ENCODE peak calls at places on chromosomes 16 and 17, in five cellular contexts. R is neural progenitor cell, Z is lower lobe of right lung, M is ovary, Q is psoas muscle. O is an unnamed sample. For H3K9me3, the result is how much of the 10 kb centered on the place peaks cover.

GRCh38 chr16:58478427-58478826 is 21.5 kb upstream of the NDRG4 start:
- DNase-seq in R (no peak), Z (no peak), M (no peak), Q (no peak), O (no peak)

GRCh38 chr16:67230809-67231660 is 4.1 kb downstream of the TMEM208 start:
- DNase-seq in R (no peak), Z (no peak), M (no peak), Q (no peak), O (no peak)

GRCh38 chr17:16040710-16041251 is 41.2 kb downstream of the TTC19 start:
- DNase-seq in R (no peak), Z (no peak), M (peak), Q (no peak), O (no peak)

GRCh38 chr17:76136276-76137025 is 4.6 kb downstream of the FOXJ1 start:
- DNase-seq in R (peak), Z (no peak), M (no peak), Q (no peak), O (no peak)

GRCh38 chr17:67456103-67456502 is 79.0 kb downstream of the PITPNC1 start:
- DNase-seq in R (no peak), Z (no peak), M (no peak), Q (no peak), O (no peak)

GRCh38 chr17:64385187-64386083 is 5.2 kb downstream of the PECAM1 start:
- DNase-seq in R (no peak), Z (no peak), M (peak), Q (peak), O (no peak)

GRCh38 chr16:57383276-57384247 is 11.3 kb downstream of the CX3CL1 start:
- DNase-seq in R (no peak), Z (no peak), M (no peak), Q (peak), O (peak)

GRCh38 chr17:22669721-22670120 is 977.4 kb downstream of the KCNJ18 start:
- DNase-seq in R (no peak), Z (no peak), M (no peak), Q (no peak), O (no peak)

GRCh38 chr17:48111937-48112241 is 4.3 kb downstream of the SNX11 start:
- DNase-seq in R (no peak), Z (no peak), M (no peak), Q (no peak), O (no peak)

GRCh38 chr16:73813523-73813922 is 483.1 kb upstream of the PSMD7 start:
- DNase-seq in R (no peak), Z (no peak), M (no peak), Q (no peak), O (no peak)

GRCh38 chr16:71917900-71918299 is 22.6 kb downstream of the IST1 start:
- DNase-seq in R (no peak), Z (no peak), M (no peak), Q (no peak), O (no peak)

GRCh38 chr16:68351463-68351862 is 40.6 kb downstream of the PRMT7 start:
- DNase-seq in R (no peak), Z (peak), M (peak), Q (no peak), O (no peak)

GRCh38 chr16:69520800-69521602 is 44.8 kb upstream of the NFAT5 start:
- DNase-seq in R (no peak), Z (no peak), M (no peak), Q (no peak), O (no peak)

GRCh38 chr16:56336071-56336688 is 89.2 kb downstream of the AMFR start:
- DNase-seq in R (no peak), Z (no peak), M (no peak), Q (peak), O (no peak)

GRCh38 chr16:64712027-64712426 is 409.8 kb downstream of the CDH11 start:
- DNase-seq in R (no peak), Z (no peak), M (no peak), Q (no peak), O (no peak)

GRCh38 chr16:14151256-14152030 is 80.3 kb downstream of the MRTFB start:
- DNase-seq in R (no peak), Z (no peak), M (no peak), Q (no peak), O (no peak)

GRCh38 chr16:81616321-81617020 is 162.6 kb upstream of the PLCG2 start:
- DNase-seq in R (peak), Z (peak), M (peak), Q (peak), O (no peak)

GRCh38 chr17:45793999-45794540 is 9.9 kb downstream of the CRHR1 start:
- DNase-seq in R (no peak), Z (no peak), M (no peak), Q (no peak), O (no peak)

GRCh38 chr16:69329369-69330285 is 761 bp downstream of the PDF start:
- DNase-seq in R (peak), Z (no peak), M (peak), Q (no peak), O (peak)

GRCh38 chr17:79968116-79968515 is 67.6 kb downstream of the TBC1D16 start:
- DNase-seq in R (peak), Z (peak), M (peak), Q (peak), O (no peak)

GRCh38 chr16:84598391-84598750 is 19.5 kb downstream of the COTL1 start:
- DNase-seq in R (peak), Z (peak), M (no peak), Q (no peak), O (no peak)

GRCh38 chr16:30004811-30005242 is 6.0 kb downstream of the DOC2A start:
- DNase-seq in R (no peak), Z (no peak), M (no peak), Q (no peak), O (no peak)

GRCh38 chr17:27449541-27449940 is 6.7 kb upstream of the KSR1 start:
- DNase-seq in R (no peak), Z (no peak), M (no peak), Q (no peak), O (no peak)

GRCh38 chr16:10547708-10548107 is 32.7 kb downstream of the EMP2 start:
- DNase-seq in R (no peak), Z (no peak), M (no peak), Q (no peak), O (no peak)

GRCh38 chr16:4373909-4374742 is 2.5 kb downstream of the VASN start:
- DNase-seq in R (peak), Z (peak), M (peak), Q (peak), O (peak)

GRCh38 chr17:39737761-39738567 is at the start of gene GRB7:
- DNase-seq in R (peak), Z (peak), M (no peak), Q (no peak), O (peak)

GRCh38 chr16:50201784-50202183 is 48.7 kb downstream of the TENT4B start:
- DNase-seq in R (no peak), Z (no peak), M (no peak), Q (no peak), O (no peak)

GRCh38 chr16:24855678-24856077 is 9.9 kb downstream of the SLC5A11 start:
- DNase-seq in R (no peak), Z (no peak), M (no peak), Q (no peak), O (no peak)

GRCh38 chr16:85123891-85124635 is 11.8 kb upstream of the CIBAR2 start:
- DNase-seq in R (peak), Z (peak), M (no peak), Q (peak), O (peak)

GRCh38 chr17:63946440-63947363 is 14.6 kb upstream of the CD79B start:
- DNase-seq in R (peak), Z (peak), M (no peak), Q (no peak), O (peak)

GRCh38 chr17:83010323-83011200 is 68.8 kb upstream of the METRNL start:
- DNase-seq in R (no peak), Z (no peak), M (no peak), Q (no peak), O (no peak)

GRCh38 chr17:31074772-31075538 is 19.8 kb upstream of the NF1 start:
- DNase-seq in R (peak), Z (no peak), M (no peak), Q (no peak), O (peak)

GRCh38 chr16:88527186-88527936 is 42.8 kb upstream of the ZC3H18 start:
- DNase-seq in R (peak), Z (peak), M (peak), Q (peak), O (peak)

GRCh38 chr16:88524973-88525662 is 45.1 kb upstream of the ZC3H18 start:
- DNase-seq in R (no peak), Z (no peak), M (no peak), Q (peak), O (no peak)

GRCh38 chr16:88525663-88525990 is 44.6 kb upstream of the ZC3H18 start:
- DNase-seq in R (no peak), Z (no peak), M (no peak), Q (no peak), O (no peak)

GRCh38 chr16:88526906-88527185 is 43.4 kb upstream of the ZC3H18 start:
- DNase-seq in R (no peak), Z (no peak), M (peak), Q (peak), O (no peak)

GRCh38 chr16:88526008-88526905 is 43.9 kb upstream of the ZC3H18 start:
- DNase-seq in R (no peak), Z (no peak), M (peak), Q (peak), O (peak)
- H3K4me3 ChIP-seq in R (no peak), Z (no peak), M (no peak), Q (peak), O (no peak)

GRCh38 chr17:7841622-7842379 is 7.8 kb downstream of the KDM6B start:
- DNase-seq in R (peak), Z (peak), M (peak), Q (peak), O (peak)
- TF ChIP-seq CTCF in R (peak), Z (peak), M (peak), Q (no peak), O (no peak)

DNA sequence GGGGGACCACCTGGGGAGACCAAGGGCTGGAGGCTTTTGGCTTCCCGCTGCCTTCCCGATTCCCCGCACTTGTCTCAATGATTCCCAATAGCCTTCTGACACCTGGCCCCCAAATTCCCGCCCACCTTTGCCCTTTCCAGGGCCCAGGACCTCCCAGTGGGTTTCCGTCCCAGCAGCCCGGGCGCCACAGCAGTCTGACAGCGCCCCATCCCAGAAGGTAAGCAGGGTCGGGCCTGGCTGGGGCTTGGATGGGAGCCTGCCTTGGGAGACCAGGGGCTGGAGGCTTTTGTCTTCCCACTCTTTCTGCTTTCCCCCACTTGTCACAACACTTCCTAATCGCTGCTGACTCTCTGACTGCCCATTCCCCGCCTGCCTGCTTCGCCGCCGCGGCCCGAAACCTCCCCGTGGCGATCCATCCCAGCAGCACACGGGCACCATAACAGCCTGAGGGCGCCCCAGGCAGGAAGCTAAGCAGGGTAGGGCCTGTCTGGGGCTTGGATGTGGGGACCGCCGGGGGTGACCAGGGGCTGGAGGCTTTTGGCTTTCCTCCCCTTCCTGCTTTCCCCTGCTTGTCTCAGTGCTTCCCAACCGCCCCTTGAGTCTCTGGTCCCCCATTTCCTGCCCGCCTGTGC is 2289.3 kb downstream of the TP53TG3F start:
- DNase-seq in R (no peak), Z (no peak), M (no peak), Q (no peak), O (no peak)
- H3K9me3 ChIP-seq in R (under half), Z (under half), M (under half), Q (under half), O (under half)

DNA sequence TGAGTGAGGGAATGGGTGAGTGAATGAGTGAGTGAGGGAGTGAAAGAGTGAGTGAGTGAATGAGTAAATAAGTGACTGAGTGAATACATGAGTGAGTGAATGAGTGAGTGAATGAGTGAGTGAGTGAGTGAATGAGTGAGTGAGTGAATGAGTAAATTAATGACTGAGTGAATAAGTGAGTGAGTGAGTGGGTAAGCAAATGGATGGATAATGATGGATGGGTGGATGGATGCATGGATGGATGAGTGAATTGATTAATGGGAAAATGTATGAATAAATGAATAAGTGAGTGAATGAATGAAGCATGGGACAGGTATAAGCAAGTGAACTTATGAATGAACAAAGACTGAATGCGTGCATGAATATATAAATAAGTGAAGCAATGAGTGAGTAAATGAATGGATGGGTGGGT is 25.4 kb downstream of the TMEM114 start:
- DNase-seq in R (no peak), Z (no peak), M (no peak), Q (no peak), O (no peak)
- H3K4me3 ChIP-seq in R (no peak), Z (no peak), M (no peak), Q (no peak), O (no peak)

DNA sequence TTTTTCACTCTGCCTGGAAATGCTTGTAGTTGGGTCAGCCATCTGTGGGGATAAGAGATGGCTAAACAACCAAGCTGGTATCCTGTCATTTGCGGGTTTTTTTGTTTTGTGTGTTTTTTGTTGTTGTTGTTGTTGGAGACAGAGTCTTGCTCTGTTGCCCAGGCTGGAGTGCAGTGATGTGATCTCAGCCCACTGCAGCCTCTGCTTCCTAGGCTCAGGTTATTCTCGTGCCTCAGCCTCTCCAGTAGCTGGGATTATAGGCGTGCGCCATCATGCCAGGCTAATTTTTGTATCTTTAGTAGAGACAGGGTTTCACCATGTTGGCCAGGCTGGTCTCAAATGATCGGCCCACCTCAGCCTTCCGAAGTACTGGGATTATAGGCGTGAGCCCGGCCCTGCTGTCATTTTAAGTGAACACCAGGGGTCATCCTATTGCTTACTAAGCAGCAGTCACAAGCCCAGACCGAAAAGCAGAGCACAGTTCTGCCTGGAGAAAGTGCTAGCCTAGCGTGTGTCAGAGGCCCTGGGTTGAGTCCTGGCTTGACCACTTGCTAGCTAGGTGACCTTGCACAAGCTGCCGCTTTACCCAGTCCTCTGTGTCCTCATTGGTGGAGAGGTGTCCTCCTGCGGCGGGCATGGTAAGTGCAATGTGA is 4.6 kb downstream of the SMCR8 start:
- DNase-seq in R (peak), Z (no peak), M (peak), Q (no peak), O (peak)
- TF ChIP-seq CTCF in R (peak), Z (no peak), M (no peak), Q (peak), O (peak)

GRCh38 chr16:62516001-62516400 is 479.8 kb upstream of the CDH8 start:
- DNase-seq in R (no peak), Z (no peak), M (no peak), Q (no peak), O (no peak)
- H3K9me3 ChIP-seq in R (under half), Z (under half), M (under half), Q (under half), O (under half)

GRCh38 chr16:86509759-86510464 is 415 bp upstream of the FOXF1 start:
- DNase-seq in R (peak), Z (peak), M (peak), Q (peak), O (no peak)
- H3K4me3 ChIP-seq in R (peak), Z (peak), M (peak), Q (peak), O (peak)

DNA sequence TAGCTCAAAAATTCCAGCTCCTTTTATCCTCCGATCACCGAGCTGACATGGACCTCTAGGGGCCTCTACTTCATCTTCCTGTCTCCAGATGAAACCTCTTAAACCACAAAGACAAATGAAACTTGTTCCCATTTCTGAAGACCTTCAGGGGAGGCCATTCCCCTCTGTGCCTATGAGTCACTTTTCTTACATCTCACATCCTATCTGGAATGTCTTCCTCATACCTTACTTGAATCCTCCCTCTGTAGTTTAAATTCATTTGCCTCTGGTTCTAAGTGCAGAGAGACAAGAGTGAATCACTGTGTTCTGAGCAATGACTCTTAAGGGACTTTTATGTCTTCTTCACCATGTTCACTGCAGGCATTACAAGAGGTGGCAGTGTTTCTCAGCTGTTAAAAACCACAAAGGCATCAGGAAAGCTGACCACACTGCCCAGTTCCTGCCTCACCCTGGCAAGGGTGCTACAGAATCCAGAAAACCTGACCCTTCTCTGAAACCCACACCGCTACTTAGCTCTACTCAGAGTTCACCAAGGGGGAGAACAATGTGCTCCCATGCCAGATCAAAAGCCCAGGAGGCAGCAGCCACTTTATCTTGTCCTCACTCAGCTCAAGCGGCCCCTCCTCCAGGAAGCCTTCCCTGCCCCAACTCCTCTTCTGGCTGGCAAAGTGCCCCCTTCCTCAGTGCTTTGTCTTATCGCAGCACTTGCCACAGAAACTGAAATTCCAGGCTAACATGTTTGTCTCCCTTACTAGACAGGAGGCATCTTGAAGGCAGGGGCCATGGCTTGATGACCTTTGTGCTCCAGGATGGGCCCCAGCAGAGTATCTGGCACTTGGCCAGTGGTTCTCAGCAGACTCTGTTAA is 6.4 kb downstream of the CUEDC1 start:
- DNase-seq in R (no peak), Z (peak), M (no peak), Q (peak), O (no peak)
- TF ChIP-seq CTCF in R (no peak), Z (peak), M (no peak), Q (no peak), O (no peak)

DNA sequence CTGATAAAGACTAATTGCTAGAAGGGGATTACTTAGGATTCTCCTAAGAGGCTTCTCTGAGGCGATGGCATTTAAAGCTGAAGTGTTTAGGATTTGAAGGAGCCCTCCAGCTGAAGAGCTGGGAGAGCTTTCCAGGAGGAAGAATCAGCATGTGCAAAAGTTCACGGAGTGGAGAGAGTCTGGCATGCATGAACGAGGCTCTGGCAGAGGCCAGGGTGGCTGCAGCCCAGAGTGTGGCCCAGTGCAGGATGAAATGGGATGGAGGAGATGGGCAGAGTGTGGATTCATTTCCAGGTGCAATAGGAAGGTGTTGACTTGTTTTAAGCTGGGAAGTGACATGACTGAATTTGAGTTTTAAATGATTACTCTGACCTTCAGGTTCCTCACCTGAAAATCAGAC is 249.0 kb upstream of the CCL2 start:
- DNase-seq in R (no peak), Z (no peak), M (no peak), Q (no peak), O (no peak)
- H3K9me3 ChIP-seq in R (under half), Z (under half), M (under half), Q (under half), O (under half)

GRCh38 chr17:18184143-18185007 is 747 bp downstream of the ALKBH5 start:
- DNase-seq in R (peak), Z (peak), M (peak), Q (peak), O (peak)

GRCh38 chr17:18187226-18187625 is 3.6 kb downstream of the ALKBH5 start:
- DNase-seq in R (no peak), Z (no peak), M (no peak), Q (no peak), O (no peak)

GRCh38 chr17:18186271-18186982 is 2.8 kb downstream of the ALKBH5 start:
- DNase-seq in R (no peak), Z (no peak), M (no peak), Q (no peak), O (no peak)

GRCh38 chr17:18185832-18186231 is 2.2 kb downstream of the ALKBH5 start:
- DNase-seq in R (no peak), Z (no peak), M (no peak), Q (no peak), O (no peak)

DNA sequence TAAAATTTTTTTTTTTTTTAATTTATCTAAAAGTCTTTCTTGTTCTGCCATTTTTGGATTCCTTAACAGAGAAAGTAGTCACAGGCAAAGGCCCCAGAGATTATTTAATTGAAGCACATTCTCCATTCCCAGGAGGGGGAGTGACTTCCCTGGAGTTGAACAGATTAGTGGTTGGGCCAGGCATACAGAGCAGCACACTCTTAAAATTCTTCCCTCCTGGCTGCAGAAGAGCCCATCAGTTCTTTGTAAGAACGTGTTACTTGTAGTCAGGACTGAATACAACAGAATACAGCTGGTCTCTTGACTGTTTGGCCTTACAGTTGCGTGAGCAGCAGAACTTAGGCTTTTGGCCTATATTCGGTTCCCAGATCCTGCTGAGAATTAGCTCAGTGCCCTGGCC is 1.8 kb downstream of the ALKBH5 start:
- DNase-seq in R (peak), Z (no peak), M (no peak), Q (no peak), O (no peak)
- H3K4me3 ChIP-seq in R (peak), Z (peak), M (peak), Q (peak), O (peak)